ENCODE peak calls at places on chromosomes 5 and 9, in seven cellular contexts. L is CD14-positive monocyte, P is coronary artery, F is omental fat pad, A is stomach, B is tibial artery, N is heart right ventricle. W is an unnamed sample.

GRCh38 chr9:114112778-114113585 is 13.9 kb upstream of the KIF12 start:
- DNase-seq in L (no peak), F (peak), A (peak), N (peak), B (peak), P (peak), W (no peak)

GRCh38 chr5:157471709-157472108 is 11.7 kb downstream of the NIPAL4 start:
- DNase-seq in P (no peak), L (no peak), N (no peak), A (no peak), B (no peak), F (no peak), W (peak)

GRCh38 chr9:2321523-2322148 is 300.0 kb upstream of the VLDLR start:
- DNase-seq in A (no peak), N (no peak), P (no peak), F (no peak), B (no peak), L (no peak), W (no peak)

GRCh38 chr5:127326438-127326837 is 35.8 kb downstream of the MEGF10 start:
- DNase-seq in L (no peak), A (no peak), P (no peak), N (no peak), B (no peak), F (no peak), W (no peak)

GRCh38 chr9:112012026-112012902 is 115.7 kb downstream of the UGCG start:
- DNase-seq in F (peak), B (peak), P (no peak), L (no peak), N (peak), A (peak), W (peak)

GRCh38 chr5:33588654-33589372 is 148.0 kb downstream of the TARS1 start:
- DNase-seq in F (no peak), A (peak), N (no peak), P (no peak), L (no peak), B (no peak), W (peak)

GRCh38 chr5:93574939-93575241 is 6.1 kb downstream of the NR2F1-AS1 start:
- DNase-seq in A (no peak), P (no peak), N (no peak), B (no peak), F (no peak), L (no peak), W (no peak)

GRCh38 chr5:88674262-88675158 is 208.5 kb downstream of the MEF2C start:
- DNase-seq in L (no peak), N (no peak), P (no peak), F (no peak), B (no peak), A (no peak), W (peak)

GRCh38 chr5:132825824-132826391 is 4.5 kb downstream of the SHROOM1 start:
- DNase-seq in F (no peak), P (no peak), L (no peak), A (no peak), N (no peak), B (no peak), W (no peak)

GRCh38 chr5:178114325-178115135 is 1.2 kb downstream of the N4BP3 start:
- DNase-seq in A (peak), F (no peak), P (no peak), B (no peak), L (no peak), N (no peak), W (peak)

GRCh38 chr5:138656916-138657315 is 81.7 kb upstream of the HSPA9 start:
- DNase-seq in P (no peak), L (no peak), F (no peak), A (no peak), B (no peak), N (no peak), W (no peak)

GRCh38 chr9:137429974-137430722 is 7.0 kb downstream of the NOXA1 start:
- DNase-seq in L (peak), A (peak), F (no peak), N (peak), B (no peak), P (no peak), W (no peak)

GRCh38 chr9:79014929-79015699 is 556.7 kb upstream of the TLE4 start:
- DNase-seq in L (no peak), N (no peak), P (no peak), A (no peak), F (no peak), B (no peak), W (no peak)

GRCh38 chr5:181261320-181262085 is 560 bp upstream of the TRIM52 start:
- DNase-seq in F (peak), N (peak), L (peak), A (peak), P (peak), B (peak), W (peak)

GRCh38 chr9:117535439-117535838 is 120.6 kb upstream of the ASTN2 start:
- DNase-seq in B (no peak), L (no peak), P (no peak), F (no peak), A (no peak), N (no peak), W (no peak)

GRCh38 chr5:161040818-161041217 is 188.8 kb upstream of the ATP10B start:
- DNase-seq in A (no peak), F (no peak), P (no peak), B (no peak), L (no peak), N (no peak), W (no peak)

GRCh38 chr5:65926276-65926761 is at the start of gene ERBIN:
- DNase-seq in A (peak), N (peak), B (peak), L (peak), F (peak), P (peak), W (peak)

GRCh38 chr5:149325166-149325735 is 20.0 kb upstream of the GRPEL2 start:
- DNase-seq in F (no peak), N (no peak), P (no peak), L (no peak), A (no peak), B (no peak), W (no peak)

GRCh38 chr5:75265731-75266130 is 29.1 kb upstream of the ANKRD31 start:
- DNase-seq in N (no peak), A (no peak), L (no peak), B (no peak), P (no peak), F (no peak), W (no peak)

GRCh38 chr9:34988218-34989055 is 1.1 kb upstream of the DNAJB5 start:
- DNase-seq in P (peak), L (no peak), B (peak), N (peak), F (no peak), A (no peak), W (no peak)

GRCh38 chr5:172524573-172525021 is 70.3 kb upstream of the SH3PXD2B start:
- DNase-seq in F (no peak), P (peak), L (no peak), A (no peak), N (no peak), B (no peak), W (no peak)

GRCh38 chr9:124118894-124119293 is 107.3 kb downstream of the LHX2 start:
- DNase-seq in L (no peak), B (no peak), F (no peak), P (no peak), A (no peak), N (no peak), W (no peak)

GRCh38 chr5:95555553-95555952 is 652 bp downstream of the ARSK start:
- DNase-seq in L (no peak), B (no peak), A (no peak), P (no peak), F (no peak), N (no peak), W (no peak)

GRCh38 chr5:95549030-95549429 is 5.7 kb downstream of the SKIC3 start:
- DNase-seq in B (no peak), P (no peak), F (no peak), L (no peak), A (no peak), N (no peak), W (no peak)

GRCh38 chr5:95554331-95554646 is 488 bp downstream of the SKIC3 start:
- DNase-seq in P (no peak), B (no peak), N (no peak), L (peak), F (no peak), A (no peak), W (no peak)

GRCh38 chr5:95554647-95555548 is at the start of the genes ARSK and SKIC3:
- DNase-seq in F (peak), P (peak), L (peak), N (peak), B (peak), A (peak), W (peak)
- TF ChIP-seq CTCF in F (no peak), P (no peak), L (peak), N (peak), B (peak), A (peak), W (peak)

GRCh38 chr9:136283291-136284235 is 20.3 kb downstream of the CCDC187 start:
- DNase-seq in A (peak), N (peak), P (peak), L (no peak), F (peak), B (peak), W (peak)
- TF ChIP-seq CTCF in A (peak), N (peak), P (peak), L (peak), F (no peak), B (peak), W (peak)

DNA sequence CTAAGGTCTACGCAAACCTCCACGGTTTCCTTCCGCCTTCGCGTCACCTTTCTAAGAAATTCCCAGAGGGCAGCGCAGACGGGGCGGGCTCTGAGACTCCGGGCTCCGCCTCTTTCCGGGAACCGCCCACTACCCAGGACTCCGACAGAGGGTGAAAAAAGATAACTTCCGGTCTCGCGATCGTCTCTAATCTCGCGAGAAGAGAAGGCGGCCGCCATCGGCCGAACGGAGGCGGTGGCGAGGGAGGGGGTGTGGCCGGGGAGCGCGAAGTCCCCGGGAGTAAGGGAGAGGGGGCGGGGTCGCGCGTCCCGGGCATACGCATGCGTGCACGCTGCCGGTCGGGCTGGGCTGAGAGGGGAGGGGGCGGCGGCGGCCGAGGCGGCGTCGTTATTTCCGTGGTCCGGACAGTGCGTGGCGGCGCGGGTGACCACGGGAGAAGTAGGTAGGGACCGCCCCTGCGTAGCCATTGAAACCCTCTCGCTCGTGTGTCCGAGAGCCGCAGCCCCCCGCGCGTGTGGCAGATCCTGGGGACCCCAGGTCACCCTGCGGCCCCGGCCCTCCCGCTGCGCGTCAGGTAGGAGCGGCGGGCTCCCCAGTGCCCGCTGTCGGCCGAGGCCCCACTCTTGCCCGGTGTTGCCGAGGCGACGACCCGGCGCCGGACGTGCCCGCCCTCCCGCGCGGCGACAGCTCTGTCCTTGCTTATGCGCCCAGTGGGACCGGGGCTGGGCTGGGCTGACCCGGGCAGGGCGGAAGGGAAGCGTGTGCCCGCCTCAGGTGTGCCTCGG is at the start of gene NAA35:
- DNase-seq in A (peak), F (peak), P (peak), B (peak), L (peak), N (peak), W (peak)
- TF ChIP-seq CTCF in A (no peak), F (no peak), P (no peak), B (no peak), L (no peak), N (no peak), W (no peak)

GRCh38 chr5:100562821-100563220 is 27.6 kb downstream of the FAM174A start:
- DNase-seq in N (no peak), B (no peak), L (no peak), P (no peak), A (no peak), F (no peak), W (no peak)
- TF ChIP-seq CTCF in N (no peak), B (no peak), L (no peak), P (no peak), A (no peak), F (no peak), W (no peak)

GRCh38 chr9:13377286-13377925 is 97.9 kb upstream of the MPDZ start:
- DNase-seq in N (no peak), P (no peak), L (no peak), A (no peak), B (no peak), F (no peak), W (no peak)
- TF ChIP-seq CTCF in N (no peak), P (no peak), L (no peak), A (no peak), B (no peak), F (no peak), W (no peak)

GRCh38 chr5:11622785-11623184 is 281.5 kb downstream of the CTNND2 start:
- DNase-seq in B (no peak), P (no peak), A (no peak), F (no peak), N (no peak), L (no peak), W (no peak)
- TF ChIP-seq CTCF in B (no peak), P (no peak), A (no peak), F (no peak), N (no peak), L (no peak), W (no peak)

GRCh38 chr9:96667363-96667728 is 12.2 kb upstream of the PRXL2C start:
- DNase-seq in B (no peak), N (no peak), L (no peak), A (no peak), F (no peak), P (no peak), W (no peak)
- TF ChIP-seq CTCF in B (no peak), N (no peak), L (no peak), A (no peak), F (no peak), P (no peak), W (no peak)

GRCh38 chr5:159533197-159533596 is 202.9 kb upstream of the IL12B start:
- DNase-seq in B (no peak), A (no peak), N (no peak), P (no peak), F (no peak), L (no peak), W (no peak)

GRCh38 chr5:159536626-159537025 is 206.3 kb upstream of the IL12B start:
- DNase-seq in F (no peak), P (no peak), B (no peak), L (no peak), A (no peak), N (no peak), W (no peak)

GRCh38 chr5:159536166-159536565 is 205.9 kb upstream of the IL12B start:
- DNase-seq in B (no peak), L (no peak), A (no peak), N (no peak), P (no peak), F (no peak), W (no peak)

GRCh38 chr5:159527546-159527945 is 197.3 kb upstream of the IL12B start:
- DNase-seq in A (no peak), L (no peak), F (no peak), P (no peak), B (no peak), N (no peak), W (no peak)

DNA sequence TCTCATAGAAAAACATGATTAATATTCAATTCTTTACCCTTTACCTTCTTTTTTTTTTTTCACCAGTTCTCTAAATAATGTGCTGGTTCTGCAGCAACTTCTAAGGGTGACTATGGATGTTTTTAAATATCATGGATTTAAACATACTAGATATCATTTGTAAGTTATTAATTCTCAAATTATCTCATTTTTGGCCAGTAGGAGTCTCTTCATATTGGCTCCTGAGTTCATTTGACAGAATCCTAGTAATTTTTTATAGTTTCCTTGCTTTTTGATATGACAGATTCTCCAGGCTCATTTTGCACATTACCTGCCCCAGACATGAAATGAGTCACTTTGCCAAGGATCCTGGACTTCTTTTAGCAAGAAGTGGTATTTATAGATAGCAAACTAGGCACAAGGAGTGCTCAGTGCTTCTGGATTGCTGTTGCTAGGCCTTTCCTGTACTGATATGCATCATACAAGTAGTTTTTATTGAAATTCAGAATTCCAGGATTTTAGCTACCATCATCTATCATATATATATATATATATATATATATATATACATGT is 201.3 kb upstream of the IL12B start:
- DNase-seq in N (no peak), B (no peak), A (no peak), L (no peak), P (no peak), F (no peak), W (no peak)
- TF ChIP-seq CTCF in N (no peak), B (peak), A (no peak), L (no peak), P (no peak), F (no peak), W (peak)

GRCh38 chr5:37723147-37723961 is 116.5 kb downstream of the GDNF start:
- DNase-seq in P (no peak), L (no peak), A (no peak), B (no peak), F (no peak), N (no peak), W (peak)
- TF ChIP-seq CTCF in P (no peak), L (peak), A (no peak), B (no peak), F (no peak), N (no peak), W (peak)

GRCh38 chr9:100368672-100369071 is 15.9 kb upstream of the TEX10 start:
- DNase-seq in P (no peak), B (no peak), L (no peak), N (no peak), F (no peak), A (no peak), W (no peak)
- TF ChIP-seq CTCF in P (no peak), B (no peak), L (no peak), N (no peak), F (no peak), A (no peak), W (no peak)